ENCODE peak calls at places on chromosomes 5 and 9, in four cellular contexts. Z, M, C and G are unnamed samples.

GRCh38 chr5:78647838-78648358 is 674 bp downstream of the LHFPL2 start:
- DNase-seq in Z (no peak), M (peak), C (no peak), G (peak)

GRCh38 chr5:177315411-177315810 is 3.7 kb upstream of the MXD3 start:
- DNase-seq in Z (no peak), M (no peak), C (no peak), G (no peak)

GRCh38 chr5:178227929-178228328 is 4.7 kb downstream of the PHYKPL start:
- DNase-seq in Z (no peak), M (no peak), C (no peak), G (peak)

GRCh38 chr5:169160405-169160901 is 140.5 kb downstream of the SLIT3 start:
- DNase-seq in Z (no peak), M (no peak), C (no peak), G (peak)

GRCh38 chr9:86598411-86599239 is 244.4 kb upstream of the TUT7 start:
- DNase-seq in Z (no peak), M (no peak), C (no peak), G (no peak)

GRCh38 chr5:141747646-141748229 is 65.7 kb upstream of the ARAP3 start:
- DNase-seq in Z (no peak), M (no peak), C (no peak), G (no peak)

GRCh38 chr5:29811914-29812679 is 1381.4 kb upstream of the CDH6 start:
- DNase-seq in Z (no peak), M (no peak), C (no peak), G (no peak)

GRCh38 chr5:124812771-124813358 is 66.4 kb upstream of the ZNF608 start:
- DNase-seq in Z (no peak), M (peak), C (no peak), G (peak)

GRCh38 chr9:90287567-90288274 is 354.9 kb downstream of the DIRAS2 start:
- DNase-seq in Z (no peak), M (no peak), C (no peak), G (peak)

GRCh38 chr5:150295741-150296486 is 6.3 kb upstream of the CAMK2A start:
- DNase-seq in Z (no peak), M (no peak), C (no peak), G (peak)

GRCh38 chr5:111224561-111224989 is 391 bp downstream of the CAMK4 start:
- DNase-seq in Z (peak), M (no peak), C (no peak), G (no peak)

GRCh38 chr9:33466565-33467495 is 6.9 kb downstream of the NOL6 start:
- DNase-seq in Z (peak), M (peak), C (no peak), G (peak)

GRCh38 chr5:851076-851475 is 290 bp upstream of the ZDHHC11 start:
- DNase-seq in Z (no peak), M (no peak), C (no peak), G (no peak)

GRCh38 chr5:53642006-53642405 is 81.6 kb downstream of the NDUFS4 start:
- DNase-seq in Z (no peak), M (no peak), C (no peak), G (peak)

GRCh38 chr9:96062854-96063253 is 187.4 kb downstream of the ERCC6L2 start:
- DNase-seq in Z (no peak), M (no peak), C (no peak), G (no peak)

GRCh38 chr9:134437417-134438203 is 111.4 kb downstream of the RXRA start:
- DNase-seq in Z (no peak), M (no peak), C (no peak), G (no peak)

GRCh38 chr5:20575515-20575914 is 587.5 kb upstream of the CDH18 start:
- DNase-seq in Z (no peak), M (no peak), C (no peak), G (peak)

GRCh38 chr9:14238044-14238443 is 75.9 kb downstream of the NFIB start:
- DNase-seq in Z (no peak), M (no peak), C (no peak), G (peak)

GRCh38 chr5:158642852-158643251 is 456.9 kb downstream of the EBF1 start:
- DNase-seq in Z (no peak), M (no peak), C (no peak), G (no peak)

GRCh38 chr5:180522350-180522749 is 28.2 kb downstream of the CNOT6 start:
- DNase-seq in Z (no peak), M (no peak), C (no peak), G (no peak)

GRCh38 chr5:154967419-154968024 is 26.6 kb downstream of the MRPL22 start:
- DNase-seq in Z (no peak), M (no peak), C (no peak), G (peak)

GRCh38 chr5:10503997-10504761 is 59.7 kb upstream of the ANKRD33B start:
- DNase-seq in Z (no peak), M (no peak), C (no peak), G (no peak)

GRCh38 chr9:82031538-82032280 is 43.1 kb downstream of the SPATA31D1 start:
- DNase-seq in Z (no peak), M (peak), C (no peak), G (peak)

GRCh38 chr9:111876179-111876578 is 20.4 kb upstream of the UGCG start:
- DNase-seq in Z (no peak), M (no peak), C (no peak), G (peak)

GRCh38 chr5:107169871-107170270 is 500.9 kb downstream of the EFNA5 start:
- DNase-seq in Z (no peak), M (no peak), C (no peak), G (peak)

GRCh38 chr5:4941957-4942830 is 197.9 kb upstream of the ADAMTS16 start:
- DNase-seq in Z (no peak), M (no peak), C (no peak), G (no peak)

GRCh38 chr5:119537704-119538103 is 85.4 kb downstream of the HSD17B4 start:
- DNase-seq in Z (no peak), M (no peak), C (no peak), G (peak)

GRCh38 chr5:115291397-115291796 is 5.1 kb downstream of the CCDC112 start:
- DNase-seq in Z (no peak), M (no peak), C (no peak), G (no peak)

GRCh38 chr9:133167096-133167695 is 3.5 kb upstream of the GBGT1 start:
- DNase-seq in Z (no peak), M (no peak), C (no peak), G (no peak)